ENCODE peak calls at places on chromosome 9, in six cellular contexts. One of them, this sample, is unnamed.

GRCh38 chr9:135130266-135130976 is 43.0 kb downstream of the OLFM1 start:
- DNase-seq in DMS 273 treated with DMSO at 0.1 percent for 48 hours: no peak
- DNase-seq in DMS153: peak
- DNase-seq in HT-29: peak
- DNase-seq in SW 1271: no peak
- DNase-seq in NCI-H2081: no peak
- DNase-seq in this sample: peak

GRCh38 chr9:100554935-100555401 is 22.9 kb upstream of the CAVIN4 start:
- DNase-seq in HT-29: no peak
- DNase-seq in NCI-H2081: no peak
- DNase-seq in SW 1271: no peak
- DNase-seq in DMS153: no peak
- DNase-seq in DMS 273 treated with DMSO at 0.1 percent for 48 hours: peak
- DNase-seq in this sample: no peak

GRCh38 chr9:94787268-94787667 is 60.8 kb downstream of the AOPEP start:
- DNase-seq in DMS 273 treated with DMSO at 0.1 percent for 48 hours: no peak
- DNase-seq in NCI-H2081: no peak
- DNase-seq in SW 1271: no peak
- DNase-seq in HT-29: no peak
- DNase-seq in DMS153: no peak
- DNase-seq in this sample: no peak

GRCh38 chr9:80049096-80049495 is 477.3 kb downstream of the TLE4 start:
- DNase-seq in HT-29: no peak
- DNase-seq in DMS 273 treated with DMSO at 0.1 percent for 48 hours: no peak
- DNase-seq in DMS153: no peak
- DNase-seq in SW 1271: no peak
- DNase-seq in NCI-H2081: no peak
- DNase-seq in this sample: no peak

GRCh38 chr9:86424246-86424891 is 70.2 kb upstream of the TUT7 start:
- DNase-seq in HT-29: no peak
- DNase-seq in SW 1271: no peak
- DNase-seq in DMS153: no peak
- DNase-seq in DMS 273 treated with DMSO at 0.1 percent for 48 hours: no peak
- DNase-seq in NCI-H2081: no peak
- DNase-seq in this sample: no peak

GRCh38 chr9:138040446-138041430 is 163.2 kb downstream of the CACNA1B start:
- DNase-seq in HT-29: no peak
- DNase-seq in DMS153: no peak
- DNase-seq in NCI-H2081: no peak
- DNase-seq in DMS 273 treated with DMSO at 0.1 percent for 48 hours: no peak
- DNase-seq in SW 1271: no peak
- DNase-seq in this sample: no peak

GRCh38 chr9:137955224-137955570 is 77.6 kb downstream of the CACNA1B start:
- DNase-seq in NCI-H2081: no peak
- DNase-seq in DMS 273 treated with DMSO at 0.1 percent for 48 hours: no peak
- DNase-seq in DMS153: no peak
- DNase-seq in HT-29: no peak
- DNase-seq in SW 1271: no peak
- DNase-seq in this sample: no peak

GRCh38 chr9:16661816-16662215 is 208.7 kb downstream of the BNC2 start:
- DNase-seq in DMS153: no peak
- DNase-seq in SW 1271: no peak
- DNase-seq in HT-29: no peak
- DNase-seq in NCI-H2081: no peak
- DNase-seq in DMS 273 treated with DMSO at 0.1 percent for 48 hours: peak
- DNase-seq in this sample: no peak

GRCh38 chr9:89153618-89154017 is 25.0 kb downstream of the SHC3 start:
- DNase-seq in DMS 273 treated with DMSO at 0.1 percent for 48 hours: no peak
- DNase-seq in DMS153: no peak
- DNase-seq in SW 1271: peak
- DNase-seq in HT-29: no peak
- DNase-seq in NCI-H2081: no peak
- DNase-seq in this sample: peak

GRCh38 chr9:72680593-72681317 is 159.3 kb downstream of the TMC1 start:
- DNase-seq in SW 1271: no peak
- DNase-seq in DMS153: no peak
- DNase-seq in HT-29: no peak
- DNase-seq in DMS 273 treated with DMSO at 0.1 percent for 48 hours: no peak
- DNase-seq in NCI-H2081: peak
- DNase-seq in this sample: no peak

GRCh38 chr9:133448487-133448972 is 11.2 kb upstream of the CACFD1 start:
- DNase-seq in HT-29: no peak
- DNase-seq in SW 1271: no peak
- DNase-seq in DMS153: no peak
- DNase-seq in NCI-H2081: no peak
- DNase-seq in DMS 273 treated with DMSO at 0.1 percent for 48 hours: no peak
- DNase-seq in this sample: no peak

GRCh38 chr9:70639853-70640814 is 225.7 kb upstream of the KLF9 start:
- DNase-seq in NCI-H2081: peak
- DNase-seq in HT-29: peak
- DNase-seq in SW 1271: no peak
- DNase-seq in DMS 273 treated with DMSO at 0.1 percent for 48 hours: peak
- DNase-seq in DMS153: no peak
- DNase-seq in this sample: peak

GRCh38 chr9:36739538-36740116 is 166.9 kb downstream of the MELK start:
- DNase-seq in HT-29: no peak
- DNase-seq in DMS153: no peak
- DNase-seq in SW 1271: no peak
- DNase-seq in NCI-H2081: no peak
- DNase-seq in DMS 273 treated with DMSO at 0.1 percent for 48 hours: no peak
- DNase-seq in this sample: no peak

GRCh38 chr9:76699966-76700365 is 64.3 kb upstream of the PCA3 start:
- DNase-seq in DMS153: no peak
- DNase-seq in NCI-H2081: no peak
- DNase-seq in SW 1271: no peak
- DNase-seq in HT-29: no peak
- DNase-seq in DMS 273 treated with DMSO at 0.1 percent for 48 hours: no peak
- DNase-seq in this sample: no peak

GRCh38 chr9:257957-258356 is 43.3 kb downstream of the DOCK8 start:
- DNase-seq in NCI-H2081: no peak
- DNase-seq in SW 1271: no peak
- DNase-seq in DMS 273 treated with DMSO at 0.1 percent for 48 hours: no peak
- DNase-seq in HT-29: no peak
- DNase-seq in DMS153: no peak
- DNase-seq in this sample: no peak

GRCh38 chr9:99451121-99451606 is 229.1 kb downstream of the SEC61B start:
- DNase-seq in SW 1271: no peak
- DNase-seq in NCI-H2081: no peak
- DNase-seq in HT-29: no peak
- DNase-seq in DMS 273 treated with DMSO at 0.1 percent for 48 hours: no peak
- DNase-seq in DMS153: no peak
- DNase-seq in this sample: no peak

This sample was measured in HCT116.